ENCODE peak calls at places on chromosomes 16 and 17, in four cellular contexts. E, Y, K and A are unnamed samples.

GRCh38 chr17:4536259-4536741 is 18.9 kb downstream of the MYBBP1A start:
- DNase-seq in K (no peak), E (no peak), Y (no peak), A (no peak)

GRCh38 chr17:17380156-17380925 is 77.2 kb downstream of the NT5M start:
- DNase-seq in E (no peak), Y (no peak), K (no peak), A (no peak)

GRCh38 chr17:78883533-78884131 is 19.4 kb downstream of the CEP295NL start:
- DNase-seq in E (peak; percentile 80), K (no peak), Y (no peak), A (peak; percentile 89)

GRCh38 chr16:1530349-1530882 is 3.0 kb upstream of the TMEM204 start:
- DNase-seq in E (no peak), Y (no peak), K (no peak), A (no peak)

GRCh38 chr16:50548659-50549560 is 714 bp downstream of the NKD1 start:
- DNase-seq in K (no peak), E (no peak), Y (peak; percentile 54), A (no peak)

GRCh38 chr16:66660422-66661209 is 35.9 kb downstream of the CMTM4 start:
- DNase-seq in K (no peak), E (peak; percentile 19), Y (peak; percentile 66), A (peak; percentile 44)

GRCh38 chr16:29916979-29917378 is 9.0 kb downstream of the KCTD13 start:
- DNase-seq in Y (no peak), K (no peak), E (no peak), A (no peak)

GRCh38 chr17:80430446-80431245 is 15.7 kb downstream of the ENDOV start:
- DNase-seq in E (no peak), K (no peak), Y (peak; percentile 42), A (no peak)

GRCh38 chr16:28019218-28019617 is 44.3 kb downstream of the GSG1L start:
- DNase-seq in E (no peak), Y (no peak), K (no peak), A (no peak)

GRCh38 chr16:754208-755097 is 6.1 kb upstream of the MSLN start:
- DNase-seq in E (no peak), Y (no peak), K (no peak), A (no peak)

GRCh38 chr16:700684-701584 is 4.7 kb downstream of the FBXL16 start:
- DNase-seq in Y (no peak), E (no peak), K (no peak), A (no peak)

GRCh38 chr16:70582280-70582978 is 58.8 kb downstream of the SF3B3 start:
- DNase-seq in Y (no peak), E (no peak), K (no peak), A (no peak)

GRCh38 chr17:62919388-62919787 is 46.6 kb upstream of the TANC2 start:
- DNase-seq in Y (no peak), E (no peak), K (no peak), A (no peak)

GRCh38 chr17:8125196-8125946 is 1.5 kb upstream of the HES7 start:
- DNase-seq in K (peak; percentile 86), Y (no peak), E (peak; percentile 54), A (peak; percentile 79)

GRCh38 chr17:49074851-49075540 is 57.6 kb upstream of the B4GALNT2 start:
- DNase-seq in E (no peak), K (no peak), Y (no peak), A (no peak)

GRCh38 chr16:48184681-48185080 is 28.9 kb upstream of the ABCC12 start:
- DNase-seq in Y (no peak), K (no peak), E (no peak), A (no peak)

GRCh38 chr17:7497228-7497627 is 13.1 kb downstream of the POLR2A start:
- DNase-seq in K (no peak), E (no peak), Y (no peak), A (no peak)

GRCh38 chr17:68501074-68501473 is 11.2 kb upstream of the PRKAR1A start:
- DNase-seq in K (no peak), E (no peak), Y (no peak), A (no peak)

GRCh38 chr17:71360301-71360700 is 760.5 kb upstream of the SOX9 start:
- DNase-seq in K (no peak), E (no peak), Y (no peak), A (no peak)

GRCh38 chr16:17211797-17212196 is 259.0 kb downstream of the XYLT1 start:
- DNase-seq in K (no peak), E (no peak), Y (no peak), A (no peak)

GRCh38 chr17:27533874-27534815 is 77.9 kb downstream of the KSR1 start:
- DNase-seq in E (no peak), K (no peak), Y (no peak), A (no peak)

GRCh38 chr17:18961634-18962493 is 9.9 kb downstream of the SLC5A10 start:
- DNase-seq in E (no peak), K (no peak), Y (no peak), A (no peak)

GRCh38 chr16:1784977-1785845 is 2.5 kb downstream of the NUBP2 start:
- DNase-seq in E (no peak), Y (no peak), K (no peak), A (no peak)

GRCh38 chr17:32746698-32747097 is 130.2 kb downstream of the MYO1D start:
- DNase-seq in E (no peak), Y (no peak), K (no peak), A (no peak)

GRCh38 chr16:85152414-85153030 is 40.2 kb upstream of the CIBAR2 start:
- DNase-seq in Y (no peak), E (no peak), K (no peak), A (no peak)

GRCh38 chr17:63751806-63752205 is 10.2 kb upstream of the STRADA start:
- DNase-seq in Y (no peak), K (no peak), E (no peak), A (no peak)

GRCh38 chr16:86052115-86052670 is 153.2 kb downstream of the IRF8 start:
- DNase-seq in Y (no peak), K (no peak), E (no peak), A (no peak)

GRCh38 chr17:42177684-42178083 is 3.3 kb downstream of the KCNH4 start:
- DNase-seq in Y (no peak), K (no peak), E (no peak), A (no peak)

GRCh38 chr16:89178453-89179147 is 7.1 kb downstream of the CDH15 start:
- DNase-seq in E (no peak), K (no peak), Y (no peak), A (no peak)